ENCODE peak calls at places on chromosomes 12 and 14, in six cellular contexts. V, D, F, A, G and O are unnamed samples.

GRCh38 chr14:78227466-78228077 is 57.4 kb downstream of the NRXN3 start:
- DNase-seq in V (no peak), D (no peak), F (no peak), A (no peak), G (no peak), O (no peak)

GRCh38 chr12:25959069-25959961 is 833 bp downstream of the RASSF8 start:
- DNase-seq in V (peak), D (peak), F (peak), A (peak), G (peak), O (peak)

GRCh38 chr14:64855732-64856527 is 23.8 kb downstream of the SPTB start:
- DNase-seq in V (no peak), D (no peak), F (peak), A (no peak), G (no peak), O (no peak)

GRCh38 chr12:96258451-96258933 is 64.3 kb downstream of the ELK3 start:
- DNase-seq in V (peak), D (no peak), F (no peak), A (no peak), G (no peak), O (peak)

GRCh38 chr14:85607571-85608219 is 77.8 kb downstream of the FLRT2 start:
- DNase-seq in V (peak), D (no peak), F (no peak), A (no peak), G (no peak), O (no peak)

GRCh38 chr14:36942522-36943245 is 229.7 kb downstream of the SLC25A21 start:
- DNase-seq in V (peak), D (no peak), F (no peak), A (no peak), G (no peak), O (no peak)

GRCh38 chr12:46160081-46160980 is 108.5 kb downstream of the SLC38A1 start:
- DNase-seq in V (peak), D (no peak), F (no peak), A (no peak), G (no peak), O (peak)

GRCh38 chr14:103232831-103233319 is 101.2 kb upstream of the EIF5 start:
- DNase-seq in V (no peak), D (no peak), F (no peak), A (no peak), G (no peak), O (no peak)

GRCh38 chr12:627863-628805 is 35.1 kb downstream of the NINJ2 start:
- DNase-seq in V (no peak), D (no peak), F (no peak), A (no peak), G (no peak), O (no peak)

GRCh38 chr12:26939192-26939832 is 1.0 kb downstream of the FGFR1OP2 start:
- DNase-seq in V (no peak), D (no peak), F (no peak), A (no peak), G (no peak), O (no peak)

GRCh38 chr14:100415226-100415625 is 92.1 kb downstream of the SLC25A47 start:
- DNase-seq in V (no peak), D (no peak), F (no peak), A (no peak), G (no peak), O (no peak)

GRCh38 chr12:7915911-7916403 is 20.0 kb downstream of the SLC2A3 start:
- DNase-seq in V (peak), D (no peak), F (no peak), A (no peak), G (no peak), O (no peak)

GRCh38 chr12:108400900-108401480 is 61.9 kb upstream of the CMKLR1 start:
- DNase-seq in V (no peak), D (no peak), F (no peak), A (no peak), G (no peak), O (no peak)

GRCh38 chr12:22016982-22017381 is 29.0 kb upstream of the CMAS start:
- DNase-seq in V (no peak), D (no peak), F (no peak), A (no peak), G (no peak), O (no peak)

GRCh38 chr12:67671419-67671818 is 22.9 kb downstream of the DYRK2 start:
- DNase-seq in V (peak), D (no peak), F (no peak), A (no peak), G (no peak), O (no peak)

GRCh38 chr14:89165810-89166209 is 251.2 kb downstream of the FOXN3 start:
- DNase-seq in V (no peak), D (no peak), F (no peak), A (no peak), G (no peak), O (no peak)

GRCh38 chr12:16473610-16474326 is 126.3 kb downstream of the MGST1 start:
- DNase-seq in V (no peak), D (no peak), F (no peak), A (no peak), G (no peak), O (no peak)

GRCh38 chr12:108368089-108368488 is 29.0 kb upstream of the CMKLR1 start:
- DNase-seq in V (no peak), D (no peak), F (no peak), A (no peak), G (no peak), O (no peak)

GRCh38 chr12:116628989-116629388 is 69.8 kb downstream of the MAP1LC3B2 start:
- DNase-seq in V (no peak), D (no peak), F (no peak), A (no peak), G (no peak), O (peak)

GRCh38 chr12:89245090-89245489 is 107.2 kb downstream of the DUSP6 start:
- DNase-seq in V (peak), D (no peak), F (no peak), A (peak), G (no peak), O (no peak)

GRCh38 chr14:103607039-103607668 is 21.9 kb upstream of the KLC1 start:
- DNase-seq in V (peak), D (no peak), F (peak), A (no peak), G (peak), O (peak)

GRCh38 chr12:69457433-69457832 is 12.8 kb upstream of the FRS2 start:
- DNase-seq in V (no peak), D (no peak), F (no peak), A (no peak), G (no peak), O (no peak)

GRCh38 chr12:131378176-131378842 is 332.6 kb upstream of the SFSWAP start:
- DNase-seq in V (no peak), D (no peak), F (no peak), A (no peak), G (no peak), O (no peak)

GRCh38 chr12:124994435-124994975 is 1.1 kb downstream of the BRI3BP start:
- DNase-seq in V (no peak), D (no peak), F (no peak), A (no peak), G (no peak), O (peak)

GRCh38 chr12:15629108-15629507 is 160.1 kb downstream of the EPS8 start:
- DNase-seq in V (peak), D (peak), F (no peak), A (peak), G (peak), O (no peak)